ENCODE peak calls at places on chromosomes 12 and 14, in nine cellular contexts. I is osteoblast, S is PC-3, L is neuronal stem cell, Y is fibroblast of lung, N is right atrium auricular region, V is body of pancreas, D is upper lobe of right lung, M is cardiac muscle cell. J is an unnamed sample. For H3K4me1 and H3K27me3, the result is how much of the 10 kb centered on the place peaks cover.

GRCh38 chr12:77204055-77204454 is 138.7 kb upstream of the E2F7 start:
- DNase-seq in Y (no peak), S (peak), L (no peak), D (no peak), I (no peak), M (peak), V (no peak), N (no peak), J (no peak)

GRCh38 chr12:88562846-88563582 is 17.3 kb downstream of the KITLG start:
- DNase-seq in Y (peak), V (no peak), I (peak), L (no peak), M (peak), N (no peak), S (peak), D (no peak), J (no peak)

GRCh38 chr12:64522316-64522715 is 70.4 kb downstream of the TBK1 start:
- DNase-seq in D (no peak), L (no peak), V (no peak), M (peak), S (no peak), I (no peak), Y (peak), N (no peak), J (no peak)

GRCh38 chr12:89544730-89545184 is 18.9 kb upstream of the POC1B start:
- DNase-seq in D (peak), M (peak), S (no peak), L (peak), I (peak), N (no peak), Y (peak), V (peak), J (peak)

GRCh38 chr12:6072302-6072752 is 52.1 kb downstream of the VWF start:
- DNase-seq in D (no peak), Y (peak), M (peak), N (no peak), I (peak), S (peak), L (no peak), V (no peak), J (no peak)

GRCh38 chr12:131428086-131428685 is 282.7 kb upstream of the SFSWAP start:
- DNase-seq in N (no peak), M (no peak), L (no peak), S (no peak), Y (no peak), D (peak), I (no peak), V (no peak), J (no peak)

GRCh38 chr12:26130728-26131127 is 5.9 kb upstream of the BHLHE41 start:
- DNase-seq in V (no peak), L (no peak), Y (no peak), D (no peak), S (no peak), M (no peak), N (no peak), I (no peak), J (no peak)

GRCh38 chr12:114339626-114340025 is 66.3 kb downstream of the TBX5 start:
- DNase-seq in I (no peak), S (peak), M (peak), L (no peak), Y (peak), V (no peak), D (no peak), N (no peak), J (no peak)

GRCh38 chr14:90518941-90519256 is 122.1 kb downstream of the CALM1 start:
- DNase-seq in L (no peak), I (peak), V (peak), N (no peak), M (peak), D (no peak), S (peak), Y (no peak), J (peak)

GRCh38 chr14:55240526-55241178 is 30.6 kb upstream of the FBXO34 start:
- DNase-seq in S (no peak), Y (peak), D (no peak), I (peak), V (no peak), L (no peak), M (peak), N (no peak), J (no peak)

GRCh38 chr12:106030210-106031175 is 108.3 kb downstream of the NUAK1 start:
- DNase-seq in N (no peak), Y (peak), L (no peak), I (peak), S (peak), V (no peak), M (peak), D (no peak), J (no peak)

GRCh38 chr12:124484526-124484953 is 82.9 kb downstream of the NCOR2 start:
- DNase-seq in N (no peak), S (no peak), I (no peak), M (no peak), D (no peak), Y (no peak), V (no peak), L (no peak), J (no peak)

GRCh38 chr14:69570836-69571330 is 3.8 kb downstream of the CCDC177 start:
- DNase-seq in N (no peak), L (no peak), S (no peak), Y (no peak), I (no peak), D (no peak), M (no peak), V (no peak), J (no peak)

GRCh38 chr12:64180951-64181350 is 41.1 kb downstream of the KICS2 start:
- DNase-seq in Y (peak), V (no peak), N (peak), I (no peak), M (peak), S (peak), D (no peak), L (no peak), J (no peak)

GRCh38 chr12:63206908-63207307 is 55.9 kb upstream of the AVPR1A start:
- DNase-seq in I (no peak), L (no peak), D (no peak), V (peak), M (peak), Y (no peak), N (no peak), S (peak), J (peak)

GRCh38 chr12:52243264-52243773 is 10.3 kb downstream of the KRT7 start:
- DNase-seq in V (peak), S (peak), I (peak), Y (peak), N (no peak), D (no peak), L (no peak), M (no peak), J (no peak)

GRCh38 chr14:105394714-105395537 is 3.4 kb upstream of the TEX22 start:
- DNase-seq in N (no peak), V (no peak), Y (no peak), S (no peak), D (no peak), M (no peak), I (peak), L (no peak), J (no peak)

GRCh38 chr14:79161576-79161975 is 991.4 kb downstream of the NRXN3 start:
- DNase-seq in S (no peak), I (no peak), L (peak), Y (peak), V (no peak), M (peak), N (no peak), D (no peak), J (no peak)

DNA sequence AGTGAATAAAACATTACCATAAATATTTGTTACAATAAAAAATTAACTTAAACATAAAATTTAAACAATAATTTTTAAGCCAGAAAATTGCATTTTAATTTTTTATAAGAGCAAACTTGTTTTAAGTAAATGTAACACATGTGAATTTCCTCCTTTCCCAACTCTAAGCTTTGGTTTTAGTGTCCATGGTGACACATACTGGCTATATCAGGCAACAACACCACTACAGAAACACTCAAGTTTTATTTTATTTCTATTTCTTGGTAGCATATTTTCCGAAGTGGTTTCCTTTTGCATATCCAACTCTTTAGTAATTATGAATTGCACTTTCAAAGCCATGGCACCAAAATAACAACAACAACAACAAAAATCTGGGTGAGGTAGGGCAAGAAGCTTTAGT is 2.2 kb downstream of the NELL2 start:
- DNase-seq in N (no peak), I (peak), M (peak), Y (peak), S (peak), L (no peak), V (no peak), D (no peak), J (peak)
- H3K4me3 ChIP-seq in N (no peak), I (no peak), M (no peak), Y (no peak), S (no peak), L (peak), V (no peak), D (no peak), J (no peak)

GRCh38 chr14:63436286-63437098 is 106.7 kb downstream of the PPP2R5E start:
- DNase-seq in S (no peak), D (no peak), I (no peak), L (no peak), N (no peak), V (no peak), M (no peak), Y (no peak), J (no peak)
- H3K4me1 ChIP-seq in S (under half), D (under half), I (under half), L (under half), N (under half), V (under half), M (under half), Y (under half), J (under half)

GRCh38 chr14:56797003-56797568 is 13.2 kb downstream of the OTX2 start:
- DNase-seq in V (no peak), D (no peak), I (no peak), N (no peak), L (no peak), M (no peak), S (no peak), Y (no peak), J (no peak)
- H3K27me3 ChIP-seq in V (under half), D (half or more), I (half or more), N (under half), L (half or more), M (half or more), S (half or more), Y (half or more), J (half or more)

DNA sequence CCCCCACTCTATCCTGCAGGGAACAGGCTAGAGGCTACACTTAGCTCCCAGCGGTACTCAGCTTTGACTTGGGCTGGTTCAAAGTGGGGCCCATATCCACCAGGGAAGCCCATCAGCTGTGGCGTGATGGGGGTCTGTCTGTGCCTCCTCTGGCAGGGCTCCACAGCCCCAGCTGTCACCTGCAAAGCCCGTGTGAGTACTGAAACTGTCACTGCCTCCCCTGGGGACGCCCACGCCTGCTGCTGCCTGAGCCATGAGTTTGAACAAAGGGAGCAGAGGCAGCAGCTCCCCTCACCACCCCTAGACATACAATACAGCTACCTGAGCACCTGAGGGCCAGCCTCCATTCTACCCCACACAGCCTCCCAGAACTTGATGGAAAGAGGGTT is 5.0 kb downstream of the REM2 start:
- DNase-seq in L (no peak), I (no peak), M (no peak), S (no peak), D (no peak), N (no peak), V (no peak), Y (no peak), J (no peak)
- H3K4me3 ChIP-seq in L (no peak), I (peak), M (peak), S (peak), D (peak), N (no peak), V (no peak), Y (peak), J (no peak)

GRCh38 chr12:111445311-111446043 is 39.8 kb downstream of the SH2B3 start:
- DNase-seq in V (peak), M (no peak), Y (peak), S (no peak), N (peak), I (peak), D (peak), L (no peak), J (no peak)
- H3K4me1 ChIP-seq in V (half or more), M (under half), Y (under half), S (under half), N (under half), I (under half), D (half or more), L (under half), J (under half)

DNA sequence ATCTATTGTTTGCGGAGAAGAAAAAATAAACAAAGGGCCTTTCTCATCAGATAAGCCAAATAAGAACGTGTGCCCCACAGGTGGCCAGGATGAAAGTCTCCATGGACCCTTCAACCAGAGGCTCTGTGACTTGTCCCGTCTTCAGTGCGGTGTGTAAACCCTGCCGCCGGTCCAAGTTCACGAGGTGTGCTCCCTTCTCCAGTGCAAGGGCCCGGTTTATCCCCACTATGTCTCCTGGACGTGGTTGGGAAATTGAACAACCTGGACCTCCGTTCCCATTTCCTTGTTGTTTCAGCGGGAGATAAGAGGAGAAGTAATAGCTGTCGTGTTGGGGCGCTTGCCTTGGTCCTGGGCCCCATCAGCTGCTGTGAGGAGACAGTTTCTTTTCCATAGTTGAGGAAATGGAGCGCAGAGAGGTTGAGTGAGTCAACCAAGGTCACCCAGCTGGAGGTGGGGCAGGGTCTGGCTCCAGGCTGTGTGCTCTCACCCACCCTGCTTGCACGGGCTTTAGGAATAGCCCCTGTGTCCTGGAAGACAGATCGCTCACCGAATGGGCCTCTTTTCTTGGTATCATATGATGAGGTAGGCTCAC is 165.5 kb upstream of the RTL1 start:
- DNase-seq in M (no peak), D (peak), S (no peak), V (peak), N (no peak), Y (no peak), I (no peak), L (no peak), J (no peak)
- H3K27me3 ChIP-seq in M (under half), D (under half), S (under half), V (under half), N (under half), Y (under half), I (under half), L (under half), J (under half)

J was measured in small intestine.